ENCODE peak calls at places on chromosome 18, in seven cellular contexts. R is posterior cingulate gyrus; N is fibroblast of lung; F is effector memory CD8-positive, alpha-beta T cell; H is activated CD4-positive, alpha-beta T cell treated with anti-CD3 and anti-CD28 coated beads, Interleukin-2, amount 50 U/mL, for 48 hours; O is activated CD8-positive, alpha-beta memory T cell treated with anti-CD3 and anti-CD28 coated beads for 1 hour; W is fibroblast of mammary gland. K is an unnamed sample.

GRCh38 chr18:62379051-62379450 is 53.9 kb downstream of the TNFRSF11A start:
- DNase-seq in H (no peak), W (no peak), N (no peak), F (no peak), R (no peak), O (no peak), K (no peak)

GRCh38 chr18:48790869-48791635 is 159.7 kb downstream of the SMAD7 start:
- DNase-seq in O (no peak), W (no peak), H (no peak), F (no peak), R (peak), N (no peak), K (no peak)

GRCh38 chr18:75142677-75143076 is 66.3 kb downstream of the PTGR3 start:
- DNase-seq in O (no peak), H (no peak), F (no peak), R (peak), N (no peak), W (no peak), K (no peak)

GRCh38 chr18:13461488-13461887 is 242.9 kb downstream of the LDLRAD4 start:
- DNase-seq in F (no peak), H (no peak), W (no peak), R (no peak), N (no peak), O (no peak), K (no peak)

GRCh38 chr18:31497711-31498449 is at the start of gene DSG2:
- DNase-seq in F (no peak), H (peak), O (no peak), R (peak), N (no peak), W (peak), K (no peak)

GRCh38 chr18:25334588-25334987 is 17.4 kb downstream of the ZNF521 start:
- DNase-seq in R (no peak), H (no peak), W (no peak), N (no peak), O (no peak), F (no peak), K (no peak)

GRCh38 chr18:9535430-9535972 is 60.2 kb downstream of the RALBP1 start:
- DNase-seq in O (no peak), H (no peak), W (peak), N (peak), F (no peak), R (peak), K (no peak)

GRCh38 chr18:48295586-48296311 is 113.4 kb downstream of the ZBTB7C start:
- DNase-seq in N (peak), H (no peak), F (no peak), R (peak), W (peak), O (no peak), K (no peak)

GRCh38 chr18:63042351-63042750 is 277.2 kb downstream of the BCL2 start:
- DNase-seq in W (no peak), N (no peak), O (no peak), R (no peak), H (no peak), F (no peak), K (no peak)

GRCh38 chr18:44500820-44501670 is 179.6 kb upstream of the SETBP1 start:
- DNase-seq in W (no peak), F (no peak), R (no peak), N (no peak), H (no peak), O (no peak), K (no peak)

GRCh38 chr18:75219684-75220083 is 9.1 kb downstream of the TSHZ1 start:
- DNase-seq in W (no peak), R (no peak), H (no peak), O (no peak), F (no peak), N (no peak), K (no peak)

K was measured in KG1.